ENCODE peak calls at places on chromosomes 7 and 10, in four cellular contexts. One of them, this sample, is unnamed.

GRCh38 chr10:3222068-3222467 is 49.5 kb upstream of the PITRM1 start:
- DNase-seq in HCT116: no peak
- DNase-seq in endodermal cell: peak
- DNase-seq in mesendoderm: peak
- DNase-seq in this sample: peak

GRCh38 chr10:64881257-64881656 is 1360.1 kb downstream of the REEP3 start:
- DNase-seq in HCT116: no peak
- DNase-seq in endodermal cell: no peak
- DNase-seq in mesendoderm: no peak
- DNase-seq in this sample: no peak

GRCh38 chr10:118594392-118595063 is 920 bp downstream of the PRLHR start:
- DNase-seq in HCT116: no peak
- DNase-seq in endodermal cell: peak
- DNase-seq in mesendoderm: peak
- DNase-seq in this sample: no peak

GRCh38 chr10:76467104-76467503 is 1035.7 kb downstream of the LRMDA start:
- DNase-seq in HCT116: no peak
- DNase-seq in endodermal cell: no peak
- DNase-seq in mesendoderm: no peak
- DNase-seq in this sample: no peak

GRCh38 chr10:92517034-92517655 is 56.7 kb downstream of the IDE start:
- DNase-seq in HCT116: peak
- DNase-seq in endodermal cell: peak
- DNase-seq in mesendoderm: peak
- DNase-seq in this sample: peak

GRCh38 chr7:12926236-12926635 is 238.8 kb downstream of the ARL4A start:
- DNase-seq in HCT116: no peak
- DNase-seq in endodermal cell: no peak
- DNase-seq in mesendoderm: no peak
- DNase-seq in this sample: no peak

GRCh38 chr10:58734116-58734515 is 221.4 kb downstream of the BICC1 start:
- DNase-seq in HCT116: no peak
- DNase-seq in endodermal cell: no peak
- DNase-seq in mesendoderm: no peak
- DNase-seq in this sample: peak

GRCh38 chr7:103343758-103344452 is 662 bp downstream of the DNAJC2 start:
- DNase-seq in HCT116: no peak
- DNase-seq in endodermal cell: no peak
- DNase-seq in mesendoderm: peak
- DNase-seq in this sample: peak

GRCh38 chr10:124875596-124875995 is 66.3 kb upstream of the ZRANB1 start:
- DNase-seq in HCT116: peak
- DNase-seq in endodermal cell: peak
- DNase-seq in mesendoderm: peak
- DNase-seq in this sample: no peak

GRCh38 chr7:19111474-19112143 is 5.8 kb downstream of the TWIST1 start:
- DNase-seq in HCT116: no peak
- DNase-seq in endodermal cell: no peak
- DNase-seq in mesendoderm: peak
- DNase-seq in this sample: no peak

GRCh38 chr7:140229101-140229525 is 52.3 kb upstream of the KDM7A start:
- DNase-seq in HCT116: no peak
- DNase-seq in endodermal cell: no peak
- DNase-seq in mesendoderm: no peak
- DNase-seq in this sample: no peak

GRCh38 chr7:141460781-141461715 is 90.2 kb upstream of the AGK start:
- DNase-seq in HCT116: no peak
- DNase-seq in endodermal cell: no peak
- DNase-seq in mesendoderm: no peak
- DNase-seq in this sample: no peak

GRCh38 chr10:49508249-49508648 is 30.7 kb downstream of the ERCC6 start:
- DNase-seq in HCT116: no peak
- DNase-seq in endodermal cell: no peak
- DNase-seq in mesendoderm: no peak
- DNase-seq in this sample: no peak

GRCh38 chr10:34252111-34252510 is 563.0 kb downstream of the PARD3 start:
- DNase-seq in HCT116: peak
- DNase-seq in endodermal cell: peak
- DNase-seq in mesendoderm: peak
- DNase-seq in this sample: no peak

GRCh38 chr10:6678211-6678803 is 98.2 kb upstream of the PRKCQ start:
- DNase-seq in HCT116: peak
- DNase-seq in endodermal cell: peak
- DNase-seq in mesendoderm: peak
- DNase-seq in this sample: peak

GRCh38 chr10:122021421-122021820 is 32.5 kb downstream of the TACC2 start:
- DNase-seq in HCT116: no peak
- DNase-seq in endodermal cell: no peak
- DNase-seq in mesendoderm: no peak
- DNase-seq in this sample: no peak

GRCh38 chr10:73262105-73262730 is 9.8 kb upstream of the MRPS16 start:
- DNase-seq in HCT116: peak
- DNase-seq in endodermal cell: no peak
- DNase-seq in mesendoderm: peak
- DNase-seq in this sample: no peak

GRCh38 chr7:136868496-136869005 is at the start of gene CHRM2:
- DNase-seq in HCT116: no peak
- DNase-seq in endodermal cell: peak
- DNase-seq in mesendoderm: peak
- DNase-seq in this sample: no peak

GRCh38 chr7:147265528-147265927 is 1148.9 kb downstream of the CNTNAP2 start:
- DNase-seq in HCT116: no peak
- DNase-seq in endodermal cell: no peak
- DNase-seq in mesendoderm: no peak
- DNase-seq in this sample: no peak

GRCh38 chr10:79446451-79447020 is 1.1 kb upstream of the ZCCHC24 start:
- DNase-seq in HCT116: no peak
- DNase-seq in endodermal cell: peak
- DNase-seq in mesendoderm: no peak
- DNase-seq in this sample: no peak

GRCh38 chr7:155377837-155378579 is 79.9 kb upstream of the EN2 start:
- DNase-seq in HCT116: no peak
- DNase-seq in endodermal cell: peak
- DNase-seq in mesendoderm: peak
- DNase-seq in this sample: no peak

GRCh38 chr10:27601519-27601918 is 97.4 kb downstream of the RAB18 start:
- DNase-seq in HCT116: no peak
- DNase-seq in endodermal cell: no peak
- DNase-seq in mesendoderm: no peak
- DNase-seq in this sample: no peak

GRCh38 chr7:77393261-77393660 is 22.9 kb downstream of the GSAP start:
- DNase-seq in HCT116: peak
- DNase-seq in endodermal cell: no peak
- DNase-seq in mesendoderm: no peak
- DNase-seq in this sample: no peak

GRCh38 chr7:26398436-26399308 is 107.0 kb downstream of the SNX10 start:
- DNase-seq in HCT116: no peak
- DNase-seq in endodermal cell: peak
- DNase-seq in mesendoderm: peak
- DNase-seq in this sample: peak

GRCh38 chr10:30573714-30574422 is 55.7 kb downstream of the LYZL2 start:
- DNase-seq in HCT116: no peak
- DNase-seq in endodermal cell: no peak
- DNase-seq in mesendoderm: no peak
- DNase-seq in this sample: no peak

GRCh38 chr10:88810196-88810961 is 7.8 kb downstream of the LIPM start:
- DNase-seq in HCT116: peak
- DNase-seq in endodermal cell: peak
- DNase-seq in mesendoderm: peak
- DNase-seq in this sample: peak

GRCh38 chr7:27165655-27166474 is 528 bp upstream of the HOXA9 start:
- DNase-seq in HCT116: no peak
- DNase-seq in endodermal cell: no peak
- DNase-seq in mesendoderm: no peak
- DNase-seq in this sample: no peak

GRCh38 chr7:55129409-55130078 is 110.7 kb downstream of the EGFR start:
- DNase-seq in HCT116: no peak
- DNase-seq in endodermal cell: no peak
- DNase-seq in mesendoderm: peak
- DNase-seq in this sample: no peak

GRCh38 chr7:29496355-29497020 is 67.1 kb upstream of the PRR15 start:
- DNase-seq in HCT116: no peak
- DNase-seq in endodermal cell: no peak
- DNase-seq in mesendoderm: no peak
- DNase-seq in this sample: no peak

GRCh38 chr7:29495618-29496017 is 68.0 kb upstream of the PRR15 start:
- DNase-seq in HCT116: no peak
- DNase-seq in endodermal cell: peak
- DNase-seq in mesendoderm: peak
- DNase-seq in this sample: no peak

GRCh38 chr7:29488977-29489376 is 74.7 kb upstream of the PRR15 start:
- DNase-seq in HCT116: no peak
- DNase-seq in endodermal cell: no peak
- DNase-seq in mesendoderm: peak
- DNase-seq in this sample: no peak

GRCh38 chr7:29490094-29490607 is 73.5 kb upstream of the PRR15 start:
- DNase-seq in HCT116: no peak
- DNase-seq in endodermal cell: no peak
- DNase-seq in mesendoderm: no peak
- DNase-seq in this sample: no peak

DNA sequence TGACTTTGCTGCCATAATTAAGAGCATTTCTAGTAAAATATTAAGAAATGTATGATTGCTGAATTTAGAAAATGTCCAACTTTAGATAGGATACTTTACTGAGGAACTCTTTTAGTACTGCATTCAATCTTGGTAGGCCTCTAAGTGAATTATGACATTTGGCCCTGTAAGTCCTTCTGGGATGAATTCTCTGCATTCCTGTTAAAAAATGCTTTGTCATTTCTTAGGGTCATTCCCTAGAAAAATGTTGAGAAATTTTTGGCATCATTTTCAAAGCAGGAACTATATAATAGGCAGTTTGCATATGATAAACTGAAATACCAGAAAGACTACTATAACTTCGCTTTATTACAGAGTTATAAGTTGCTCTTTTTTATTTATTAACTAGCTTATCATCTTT is 69.3 kb upstream of the PRR15 start:
- DNase-seq in HCT116: no peak
- DNase-seq in endodermal cell: no peak
- DNase-seq in mesendoderm: peak
- DNase-seq in this sample: no peak
- H3K9ac ChIP-seq in HCT116: no peak
- H3K9ac ChIP-seq in endodermal cell: no peak
- H3K9ac ChIP-seq in mesendoderm: no peak
- H3K9ac ChIP-seq in this sample: no peak

DNA sequence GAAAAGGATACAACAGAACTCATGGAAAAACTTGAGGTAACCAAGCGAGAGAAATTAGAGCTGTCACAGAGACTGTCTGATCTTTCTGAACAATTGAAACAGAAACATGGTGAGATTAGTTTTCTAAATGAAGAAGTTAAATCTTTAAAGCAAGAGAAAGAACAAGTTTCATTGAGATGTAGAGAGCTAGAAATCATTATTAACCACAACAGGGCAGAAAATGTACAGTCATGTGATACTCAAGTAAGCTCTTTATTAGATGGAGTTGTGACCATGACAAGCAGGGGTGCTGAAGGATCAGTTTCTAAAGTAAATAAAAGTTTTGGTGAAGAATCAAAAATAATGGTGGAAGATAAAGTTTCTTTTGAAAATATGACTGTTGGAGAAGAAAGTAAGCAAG is 62.1 kb downstream of the AKAP9 start:
- DNase-seq in HCT116: no peak
- DNase-seq in endodermal cell: no peak
- DNase-seq in mesendoderm: no peak
- DNase-seq in this sample: no peak
- H3K9ac ChIP-seq in HCT116: no peak
- H3K9ac ChIP-seq in endodermal cell: no peak
- H3K9ac ChIP-seq in mesendoderm: no peak
- H3K9ac ChIP-seq in this sample: no peak

GRCh38 chr7:973312-973711 is 2.0 kb downstream of the COX19 start:
- DNase-seq in HCT116: no peak
- DNase-seq in endodermal cell: no peak
- DNase-seq in mesendoderm: no peak
- DNase-seq in this sample: no peak
- H3K9ac ChIP-seq in HCT116: no peak
- H3K9ac ChIP-seq in endodermal cell: no peak
- H3K9ac ChIP-seq in mesendoderm: no peak
- H3K9ac ChIP-seq in this sample: no peak

DNA sequence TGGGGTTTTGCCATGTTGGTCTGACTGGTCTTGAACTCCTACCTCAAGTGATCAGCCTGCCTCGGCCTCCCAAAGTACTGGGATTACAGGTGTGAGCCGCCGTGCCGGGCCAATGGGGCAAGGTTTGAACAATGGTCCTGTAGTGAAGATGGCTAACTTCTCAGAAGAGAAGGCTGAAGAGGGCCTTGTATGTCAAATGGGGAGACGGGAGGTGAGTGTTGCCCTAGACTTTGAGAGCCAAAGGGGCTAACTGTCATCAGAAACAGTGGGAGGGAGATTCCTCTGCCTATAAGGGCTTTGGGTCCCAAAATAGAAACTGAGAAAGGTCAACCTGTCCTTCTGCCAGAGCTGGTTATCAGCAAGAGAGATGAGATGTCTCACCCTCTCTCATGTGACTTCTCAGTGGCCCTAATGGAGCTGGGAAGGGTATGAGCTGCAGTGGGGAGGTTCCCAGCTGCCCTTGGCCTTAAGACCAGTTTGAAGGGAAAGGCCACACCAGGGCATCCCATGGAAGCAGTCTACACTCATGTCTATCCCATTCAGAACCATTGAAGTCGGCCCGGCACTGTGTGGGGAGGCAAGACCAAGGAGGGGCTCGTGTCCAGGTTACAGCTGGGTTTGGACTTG is 1.3 kb upstream of the SAMD8 start:
- DNase-seq in HCT116: no peak
- DNase-seq in endodermal cell: peak
- DNase-seq in mesendoderm: no peak
- DNase-seq in this sample: no peak
- H3K9ac ChIP-seq in HCT116: no peak
- H3K9ac ChIP-seq in endodermal cell: no peak
- H3K9ac ChIP-seq in mesendoderm: no peak
- H3K9ac ChIP-seq in this sample: peak

DNA sequence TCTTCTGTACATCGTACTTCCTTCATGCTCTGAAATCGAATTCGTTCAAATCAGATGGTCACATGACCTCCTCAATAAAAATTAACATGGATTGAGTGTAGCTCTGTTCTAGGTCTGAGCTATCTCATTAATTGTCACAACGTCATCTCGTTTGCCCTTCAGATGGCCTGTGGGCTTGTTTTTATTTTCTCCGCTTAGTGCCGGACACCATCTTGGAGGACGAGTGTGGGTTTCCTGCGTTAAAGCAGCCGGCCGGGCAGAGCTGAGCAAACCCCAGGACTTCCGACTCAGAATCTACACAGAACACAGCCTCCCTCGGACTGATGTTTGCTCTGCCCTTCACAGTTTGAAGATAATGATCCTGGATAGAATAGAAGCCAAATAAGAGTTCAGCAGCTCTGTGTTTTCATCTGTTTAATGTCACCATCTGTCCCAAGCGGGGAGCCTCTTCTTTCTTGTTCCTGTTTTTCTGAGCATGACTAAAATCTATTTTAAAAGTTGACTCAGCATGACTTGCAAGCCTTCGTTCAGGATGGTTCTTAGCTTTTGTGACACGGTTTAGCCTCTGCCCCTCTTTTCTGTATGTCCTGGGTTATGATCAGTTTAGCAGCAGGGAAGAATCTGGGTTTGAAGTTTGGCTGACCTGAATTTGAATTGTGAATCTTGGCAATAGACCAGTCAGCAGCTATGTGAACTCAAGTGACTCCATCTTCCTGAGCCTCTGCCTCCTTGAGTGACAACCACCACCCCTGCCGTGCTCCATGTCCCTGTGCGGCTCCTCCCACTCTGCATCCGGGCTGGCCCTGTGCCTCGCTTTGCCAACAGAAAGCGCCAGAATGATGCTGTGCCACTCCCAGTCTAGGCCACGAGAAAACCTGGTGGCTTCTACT is 30.6 kb upstream of the GALNTL5 start:
- DNase-seq in HCT116: no peak
- DNase-seq in endodermal cell: no peak
- DNase-seq in mesendoderm: no peak
- DNase-seq in this sample: peak
- H3K9ac ChIP-seq in HCT116: no peak
- H3K9ac ChIP-seq in endodermal cell: no peak
- H3K9ac ChIP-seq in mesendoderm: no peak
- H3K9ac ChIP-seq in this sample: no peak

This sample was measured in Karpas-422.